ENCODE peak calls at places on chromosome 1, in nine cellular contexts. A is T-helper 2 cell, U is endothelial cell, R is lung, C is AG08396, P is cardiac muscle cell, V is upper lobe of right lung, W is transverse colon, Y is iris pigment epithelial cell. H is an unnamed sample.

GRCh38 chr1:44740179-44740617 is 561 bp downstream of the KIF2C start:
- DNase-seq in A (no peak), U (no peak), R (no peak), C (no peak), P (no peak), V (no peak), W (no peak), Y (no peak), H (no peak)

GRCh38 chr1:216531308-216532239 is 108.3 kb upstream of the USH2A start:
- DNase-seq in A (no peak), U (no peak), R (no peak), C (peak), P (peak), V (no peak), W (no peak), Y (peak), H (peak)

GRCh38 chr1:226723640-226724532 is 15.2 kb downstream of the ITPKB start:
- DNase-seq in A (no peak), U (no peak), R (no peak), C (peak), P (peak), V (no peak), W (no peak), Y (peak), H (peak)

GRCh38 chr1:19825298-19825697 is 10.2 kb upstream of the RNF186 start:
- DNase-seq in A (no peak), U (no peak), R (no peak), C (no peak), P (peak), V (no peak), W (no peak), Y (no peak), H (no peak)

GRCh38 chr1:80656011-80656627 is 1144.6 kb upstream of the ADGRL2 start:
- DNase-seq in A (no peak), U (peak), R (no peak), C (no peak), P (no peak), V (no peak), W (no peak), Y (peak), H (no peak)

GRCh38 chr1:246271516-246271915 is 235.6 kb downstream of the SMYD3 start:
- DNase-seq in A (no peak), U (no peak), R (no peak), C (no peak), P (peak), V (no peak), W (no peak), Y (peak), H (no peak)

GRCh38 chr1:9628541-9629444 is 22.7 kb upstream of the PIK3CD start:
- DNase-seq in A (peak), U (no peak), R (no peak), C (no peak), P (no peak), V (no peak), W (no peak), Y (no peak), H (no peak)

GRCh38 chr1:158058339-158059025 is 65.0 kb downstream of the KIRREL1 start:
- DNase-seq in A (no peak), U (no peak), R (no peak), C (no peak), P (no peak), V (no peak), W (no peak), Y (no peak), H (no peak)

GRCh38 chr1:86448670-86449069 is 20.1 kb upstream of the CLCA1 start:
- DNase-seq in A (no peak), U (no peak), R (no peak), C (no peak), P (no peak), V (no peak), W (no peak), Y (no peak), H (no peak)

GRCh38 chr1:106637566-106637965 is 418.9 kb upstream of the PRMT6 start:
- DNase-seq in A (no peak), U (no peak), R (no peak), C (no peak), P (no peak), V (no peak), W (no peak), Y (no peak), H (no peak)

GRCh38 chr1:53144201-53144600 is 1.8 kb upstream of the SLC1A7 start:
- DNase-seq in A (no peak), U (no peak), R (no peak), C (no peak), P (no peak), V (no peak), W (no peak), Y (no peak), H (no peak)

GRCh38 chr1:50829010-50829958 is 130.8 kb downstream of the FAF1 start:
- DNase-seq in A (no peak), U (no peak), R (no peak), C (no peak), P (peak), V (no peak), W (no peak), Y (peak), H (no peak)

GRCh38 chr1:40305451-40305850 is 11.6 kb downstream of the COL9A2 start:
- DNase-seq in A (no peak), U (no peak), R (no peak), C (no peak), P (peak), V (no peak), W (no peak), Y (no peak), H (no peak)

GRCh38 chr1:244545511-244545910 is 84.4 kb downstream of the CATSPERE start:
- DNase-seq in A (no peak), U (no peak), R (no peak), C (no peak), P (peak), V (no peak), W (no peak), Y (peak), H (no peak)

GRCh38 chr1:1208713-1209433 is 2.5 kb upstream of the TNFRSF18 start:
- DNase-seq in A (peak), U (peak), R (no peak), C (no peak), P (peak), V (no peak), W (peak), Y (peak), H (no peak)

GRCh38 chr1:205249651-205250050 is 21.9 kb downstream of the TMCC2 start:
- DNase-seq in A (no peak), U (no peak), R (no peak), C (no peak), P (no peak), V (no peak), W (no peak), Y (no peak), H (no peak)

GRCh38 chr1:32786856-32787255 is 30.3 kb downstream of the YARS1 start:
- DNase-seq in A (no peak), U (no peak), R (no peak), C (no peak), P (peak), V (no peak), W (no peak), Y (peak), H (no peak)

GRCh38 chr1:55727010-55727409 is 511.8 kb upstream of the USP24 start:
- DNase-seq in A (no peak), U (no peak), R (no peak), C (peak), P (peak), V (no peak), W (no peak), Y (peak), H (no peak)

GRCh38 chr1:34800214-34800613 is 7.4 kb downstream of the GJA4 start:
- DNase-seq in A (no peak), U (no peak), R (no peak), C (no peak), P (peak), V (no peak), W (no peak), Y (peak), H (no peak)

GRCh38 chr1:111988743-111989453 is 570 bp downstream of the KCND3 start:
- DNase-seq in A (no peak), U (peak), R (no peak), C (no peak), P (no peak), V (peak), W (peak), Y (no peak), H (peak)

GRCh38 chr1:70667771-70668170 is 256.7 kb downstream of the CTH start:
- DNase-seq in A (no peak), U (no peak), R (peak), C (no peak), P (no peak), V (no peak), W (no peak), Y (no peak), H (no peak)

GRCh38 chr1:245797592-245798366 is 643.0 kb downstream of the KIF26B start:
- DNase-seq in A (no peak), U (peak), R (no peak), C (no peak), P (peak), V (no peak), W (no peak), Y (no peak), H (no peak)

GRCh38 chr1:182003953-182004586 is 57.4 kb downstream of the ZNF648 start:
- DNase-seq in A (no peak), U (no peak), R (no peak), C (no peak), P (no peak), V (no peak), W (no peak), Y (no peak), H (no peak)

GRCh38 chr1:235270625-235271024 is 57.4 kb downstream of the ARID4B start:
- DNase-seq in A (no peak), U (no peak), R (no peak), C (peak), P (peak), V (no peak), W (no peak), Y (peak), H (no peak)

GRCh38 chr1:66294692-66295384 is 239.1 kb upstream of the SGIP1 start:
- DNase-seq in A (no peak), U (no peak), R (no peak), C (no peak), P (peak), V (no peak), W (no peak), Y (peak), H (no peak)

GRCh38 chr1:223074901-223075300 is 68.1 kb downstream of the TLR5 start:
- DNase-seq in A (no peak), U (no peak), R (no peak), C (no peak), P (no peak), V (no peak), W (no peak), Y (no peak), H (no peak)

GRCh38 chr1:61606448-61607312 is 118.3 kb downstream of the TM2D1 start:
- DNase-seq in A (no peak), U (no peak), R (peak), C (peak), P (peak), V (no peak), W (peak), Y (peak), H (no peak)

GRCh38 chr1:235075955-235076308 is 52.7 kb downstream of the TOMM20 start:
- DNase-seq in A (no peak), U (no peak), R (no peak), C (no peak), P (no peak), V (no peak), W (no peak), Y (no peak), H (no peak)

GRCh38 chr1:41492341-41492848 is 7.9 kb upstream of the EDN2 start:
- DNase-seq in A (no peak), U (peak), R (no peak), C (no peak), P (no peak), V (no peak), W (peak), Y (no peak), H (no peak)

GRCh38 chr1:15022069-15022468 is 131.5 kb upstream of the TMEM51 start:
- DNase-seq in A (no peak), U (no peak), R (no peak), C (no peak), P (no peak), V (no peak), W (no peak), Y (no peak), H (no peak)

GRCh38 chr1:201633297-201633696 is 94.4 kb downstream of the NAV1 start:
- DNase-seq in A (no peak), U (no peak), R (no peak), C (no peak), P (no peak), V (no peak), W (no peak), Y (no peak), H (no peak)